ENCODE peak calls at places on chromosomes 5 and 9, in four cellular contexts. Q is heart right ventricle; J is OCI-LY7; V is CD8-positive, alpha-beta T cell. C is an unnamed sample.

GRCh38 chr5:74232281-74232680 is 408.2 kb downstream of the ENC1 start:
- DNase-seq in Q (no peak), J (no peak), V (no peak), C (no peak)

GRCh38 chr5:76514254-76514653 is 108.9 kb downstream of the F2RL2 start:
- DNase-seq in Q (no peak), J (no peak), V (no peak), C (no peak)

GRCh38 chr5:52870448-52870847 is 82.7 kb downstream of the ITGA1 start:
- DNase-seq in Q (peak), J (no peak), V (no peak), C (no peak)

GRCh38 chr9:130450344-130451003 is 5.7 kb downstream of the ASS1 start:
- DNase-seq in Q (no peak), J (no peak), V (no peak), C (no peak)

GRCh38 chr5:131242728-131243255 is 21.1 kb upstream of the CDC42SE2 start:
- DNase-seq in Q (no peak), J (no peak), V (no peak), C (no peak)

GRCh38 chr9:124282442-124283231 is 24.9 kb downstream of the NEK6 start:
- DNase-seq in Q (peak), J (no peak), V (no peak), C (no peak)

GRCh38 chr5:7759257-7759871 is 91.6 kb downstream of the CFAP90 start:
- DNase-seq in Q (no peak), J (no peak), V (no peak), C (no peak)

GRCh38 chr9:115952667-115953316 is 200.8 kb upstream of the PAPPA start:
- DNase-seq in Q (no peak), J (no peak), V (no peak), C (no peak)

GRCh38 chr9:94156549-94157407 is 72.5 kb downstream of the PTPDC1 start:
- DNase-seq in Q (peak), J (no peak), V (no peak), C (no peak)

GRCh38 chr9:87095961-87096360 is 148.7 kb upstream of the GAS1 start:
- DNase-seq in Q (no peak), J (no peak), V (no peak), C (no peak)

GRCh38 chr9:101463397-101463796 is 27.8 kb upstream of the ALDOB start:
- DNase-seq in Q (no peak), J (no peak), V (no peak), C (no peak)

GRCh38 chr9:114694146-114694545 is 12.2 kb upstream of the TEX48 start:
- DNase-seq in Q (no peak), J (no peak), V (no peak), C (no peak)

GRCh38 chr9:68704804-68705635 is at the start of gene PIP5K1B:
- DNase-seq in Q (peak), J (peak), V (no peak), C (no peak)
- TF ChIP-seq CTCF in Q (no peak), J (peak), V (no peak), C (no peak)

GRCh38 chr9:22722492-22722891 is 275.9 kb downstream of the DMRTA1 start:
- DNase-seq in Q (no peak), J (no peak), V (no peak), C (no peak)

DNA sequence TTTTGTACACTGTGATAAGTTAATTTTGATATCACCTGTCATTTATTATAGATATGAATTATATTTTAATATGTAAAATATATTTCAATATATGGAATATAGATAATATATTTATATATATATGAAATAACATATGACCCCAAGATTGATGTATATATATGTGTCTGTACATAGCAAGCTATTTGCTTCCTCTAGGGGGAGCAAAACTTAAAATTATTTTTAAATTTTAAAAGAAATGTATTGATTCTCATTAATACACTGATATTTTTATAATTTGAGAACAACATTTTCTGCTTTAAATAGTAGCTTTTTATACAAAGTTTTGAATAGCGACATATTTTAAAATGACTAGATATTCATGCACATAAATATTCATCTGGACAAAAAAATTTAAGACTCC is 272.0 kb downstream of the DMRTA1 start:
- DNase-seq in Q (no peak), J (no peak), V (no peak), C (no peak)
- TF ChIP-seq CTCF in Q (no peak), J (peak), V (no peak), C (peak)

GRCh38 chr5:141192110-141192725 is at the start of gene PCDHB10:
- DNase-seq in Q (no peak), J (peak), V (no peak), C (peak)
- TF ChIP-seq CTCF in Q (no peak), J (peak), V (no peak), C (peak)

DNA sequence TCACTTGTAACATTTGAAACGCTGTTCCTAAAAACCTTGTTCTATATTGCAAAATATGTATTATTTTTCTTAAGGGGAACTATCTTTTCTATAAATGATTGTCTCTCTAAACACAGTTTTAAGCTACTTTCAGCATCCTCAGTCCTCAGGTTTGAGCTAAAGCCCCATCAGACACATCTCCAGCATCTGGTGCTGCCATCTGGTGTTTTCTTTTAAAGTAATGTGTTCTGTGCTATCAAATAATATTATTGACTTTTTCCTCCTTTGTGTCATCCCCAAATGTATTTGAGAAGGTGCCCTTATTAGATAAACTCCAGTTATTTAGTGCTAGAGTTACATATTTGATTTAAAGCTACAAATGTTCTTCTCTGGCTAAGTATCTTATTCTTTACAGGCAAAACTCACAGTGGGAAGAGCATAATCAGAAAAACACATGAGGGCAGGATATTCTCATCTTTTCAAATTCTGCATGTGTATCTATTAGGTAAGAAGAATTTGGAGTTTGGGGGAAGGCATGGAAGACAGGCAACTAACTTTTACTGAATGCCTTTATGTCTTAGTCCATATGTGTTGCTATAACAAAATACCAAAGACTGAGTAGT is 27.5 kb downstream of the ZNF474 start:
- DNase-seq in Q (no peak), J (peak), V (no peak), C (no peak)
- TF ChIP-seq CTCF in Q (peak), J (peak), V (peak), C (peak)

GRCh38 chr9:72476617-72477375 is 44.6 kb upstream of the TMC1 start:
- DNase-seq in Q (no peak), J (no peak), V (no peak), C (no peak)

GRCh38 chr9:72478993-72479392 is 42.4 kb upstream of the TMC1 start:
- DNase-seq in Q (no peak), J (no peak), V (no peak), C (no peak)

GRCh38 chr9:72476100-72476499 is 45.3 kb upstream of the TMC1 start:
- DNase-seq in Q (no peak), J (no peak), V (no peak), C (no peak)

GRCh38 chr9:72480931-72481330 is 40.5 kb upstream of the TMC1 start:
- DNase-seq in Q (no peak), J (no peak), V (no peak), C (no peak)

DNA sequence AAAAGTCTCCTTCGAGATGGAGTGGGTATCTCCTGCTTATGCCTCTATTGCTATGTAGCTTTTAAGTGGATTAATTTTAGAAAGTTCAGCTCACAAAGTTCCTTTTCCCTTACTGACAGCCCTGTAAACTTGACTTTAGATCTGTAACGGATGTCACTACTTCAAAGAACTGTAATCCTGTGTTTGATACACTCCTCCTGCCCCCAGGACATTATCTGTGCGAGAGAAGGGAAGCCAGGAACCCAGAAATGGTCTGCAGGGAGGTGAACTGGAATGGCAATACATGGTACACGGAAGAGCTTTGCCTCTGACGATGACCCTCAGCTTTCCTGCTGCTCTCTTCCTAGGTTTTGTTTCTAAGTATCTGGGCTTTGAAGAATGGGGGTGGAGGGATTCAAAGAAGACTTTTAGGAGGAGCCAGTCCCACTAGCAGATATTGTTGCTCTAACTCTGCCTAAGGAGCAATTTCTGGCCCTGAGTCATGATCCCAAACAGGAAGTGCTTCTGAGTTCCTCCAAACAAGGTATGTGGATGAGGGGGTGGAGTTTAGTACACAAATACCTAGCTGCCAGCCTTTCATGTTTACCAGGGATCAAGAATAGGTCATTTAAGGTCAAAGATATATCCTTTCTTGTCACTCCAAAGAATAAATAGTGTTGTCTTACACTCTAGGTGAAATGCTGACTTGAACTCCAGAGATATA is 43.4 kb upstream of the TMC1 start:
- DNase-seq in Q (no peak), J (no peak), V (no peak), C (no peak)
- TF ChIP-seq CTCF in Q (no peak), J (no peak), V (no peak), C (no peak)

DNA sequence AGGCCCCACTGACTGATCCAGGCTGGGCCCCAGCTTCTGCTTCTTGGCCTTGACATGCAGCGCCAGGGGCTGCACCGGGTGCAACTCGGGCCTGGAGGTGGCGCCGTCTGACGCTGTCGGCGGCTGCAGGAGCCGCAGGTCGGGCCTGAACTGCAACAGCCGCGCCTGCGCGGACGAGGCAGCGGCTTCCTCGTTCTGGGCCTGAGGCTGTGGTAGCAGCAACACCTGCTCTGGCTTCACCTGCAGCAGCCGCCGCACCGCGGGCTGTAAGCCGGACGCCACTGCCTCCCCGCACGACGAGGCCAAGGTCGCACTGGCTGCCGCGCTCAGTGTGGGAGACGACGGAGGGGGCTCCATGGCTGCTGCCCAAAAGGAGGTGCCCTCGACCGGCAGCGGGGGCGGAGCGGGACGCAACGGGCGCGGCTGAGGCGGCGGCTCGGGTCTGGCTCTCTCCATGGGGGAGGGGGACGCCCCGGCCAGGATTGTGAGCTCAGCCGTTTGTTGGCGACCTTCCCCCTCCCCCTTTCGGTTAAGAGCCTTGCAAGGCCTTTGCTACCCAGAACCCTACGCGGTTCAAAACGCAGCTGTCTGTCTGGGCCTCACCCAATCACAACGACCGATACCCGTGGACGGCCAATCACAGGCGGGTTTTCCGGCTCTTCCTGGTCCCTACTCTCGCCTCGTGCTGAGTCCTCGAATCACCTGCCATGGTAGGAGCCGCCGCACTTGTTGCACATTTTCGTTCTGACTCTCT is 438 bp downstream of the SOX30 start:
- DNase-seq in Q (peak), J (no peak), V (peak), C (no peak)
- TF ChIP-seq CTCF in Q (no peak), J (no peak), V (no peak), C (no peak)

DNA sequence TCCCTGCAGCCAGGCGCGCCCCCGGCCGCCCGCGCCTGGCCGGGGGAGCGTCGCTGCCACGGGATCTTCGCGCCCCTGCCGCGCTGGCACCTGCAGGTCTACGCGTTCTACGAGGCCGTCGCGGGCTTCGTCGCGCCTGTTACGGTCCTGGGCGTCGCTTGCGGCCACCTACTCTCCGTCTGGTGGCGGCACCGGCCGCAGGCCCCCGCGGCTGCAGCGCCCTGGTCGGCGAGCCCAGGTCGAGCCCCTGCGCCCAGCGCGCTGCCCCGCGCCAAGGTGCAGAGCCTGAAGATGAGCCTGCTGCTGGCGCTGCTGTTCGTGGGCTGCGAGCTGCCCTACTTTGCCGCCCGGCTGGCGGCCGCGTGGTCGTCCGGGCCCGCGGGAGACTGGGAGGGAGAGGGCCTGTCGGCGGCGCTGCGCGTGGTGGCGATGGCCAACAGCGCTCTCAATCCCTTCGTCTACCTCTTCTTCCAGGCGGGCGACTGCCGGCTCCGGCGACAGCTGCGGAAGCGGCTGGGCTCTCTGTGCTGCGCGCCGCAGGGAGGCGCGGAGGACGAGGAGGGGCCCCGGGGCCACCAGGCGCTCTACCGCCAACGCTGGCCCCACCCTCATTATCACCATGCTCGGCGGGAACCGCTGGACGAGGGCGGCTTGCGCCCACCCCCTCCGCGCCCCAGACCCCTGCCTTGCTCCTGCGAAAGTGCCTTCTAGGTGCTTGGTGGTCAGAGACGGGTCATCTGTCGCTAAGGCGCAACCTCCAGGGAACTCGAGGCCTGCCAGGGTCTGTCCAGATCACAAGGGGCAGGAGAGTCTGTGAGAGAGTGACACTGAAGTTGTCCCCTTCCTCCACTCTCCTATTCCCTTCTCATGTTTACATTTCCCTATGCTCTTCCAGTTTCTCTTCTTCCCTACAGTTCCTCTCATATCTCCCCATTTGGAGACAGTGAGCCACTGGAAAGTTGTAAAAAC is 1.3 kb downstream of the GPR150 start:
- DNase-seq in Q (peak), J (no peak), V (peak), C (no peak)
- TF ChIP-seq CTCF in Q (no peak), J (no peak), V (no peak), C (no peak)

GRCh38 chr5:126234563-126235195 is 188.5 kb upstream of the GRAMD2B start:
- DNase-seq in Q (no peak), J (peak), V (no peak), C (no peak)
- TF ChIP-seq CTCF in Q (peak), J (peak), V (no peak), C (peak)

GRCh38 chr5:168132186-168132585 is 159.3 kb upstream of the WWC1 start:
- DNase-seq in Q (no peak), J (no peak), V (no peak), C (no peak)
- TF ChIP-seq CTCF in Q (no peak), J (no peak), V (no peak), C (no peak)

C was measured in osteocyte.